ENCODE peak calls at places on chromosomes 4 and X, in nine cellular contexts. One of them, this sample, is unnamed. For H4K20me1, the result is how much of the 10 kb centered on the place peaks cover.

GRCh38 chrX:129957241-129958099 is 25.0 kb upstream of the BCORL1 start:
- DNase-seq in GM23248: peak
- DNase-seq in astrocyte: peak
- DNase-seq in HCT116: peak
- DNase-seq in PC-3: peak
- DNase-seq in HepG2: no peak
- DNase-seq in neural progenitor cell: peak
- DNase-seq in MM.1S: peak
- DNase-seq in IMR-90: peak
- DNase-seq in this sample: peak

GRCh38 chr4:6364146-6364545 is 94.5 kb downstream of the WFS1 start:
- DNase-seq in GM23248: no peak
- DNase-seq in astrocyte: no peak
- DNase-seq in HCT116: no peak
- DNase-seq in PC-3: no peak
- DNase-seq in HepG2: no peak
- DNase-seq in neural progenitor cell: no peak
- DNase-seq in MM.1S: no peak
- DNase-seq in IMR-90: no peak
- DNase-seq in this sample: no peak

GRCh38 chr4:96189761-96190160 is 349.9 kb downstream of the PDHA2 start:
- DNase-seq in GM23248: no peak
- DNase-seq in astrocyte: no peak
- DNase-seq in HCT116: no peak
- DNase-seq in PC-3: no peak
- DNase-seq in HepG2: no peak
- DNase-seq in neural progenitor cell: no peak
- DNase-seq in MM.1S: no peak
- DNase-seq in IMR-90: no peak
- DNase-seq in this sample: no peak

GRCh38 chr4:1198070-1198844 is 25.9 kb upstream of the SPON2 start:
- DNase-seq in GM23248: peak
- DNase-seq in astrocyte: peak
- DNase-seq in HCT116: no peak
- DNase-seq in PC-3: no peak
- DNase-seq in HepG2: no peak
- DNase-seq in neural progenitor cell: no peak
- DNase-seq in MM.1S: no peak
- DNase-seq in IMR-90: peak
- DNase-seq in this sample: no peak

GRCh38 chrX:6738518-6739470 is 203.9 kb upstream of the VCX3A start:
- DNase-seq in GM23248: no peak
- DNase-seq in astrocyte: no peak
- DNase-seq in HCT116: no peak
- DNase-seq in PC-3: no peak
- DNase-seq in HepG2: no peak
- DNase-seq in neural progenitor cell: no peak
- DNase-seq in MM.1S: peak
- DNase-seq in IMR-90: no peak
- DNase-seq in this sample: no peak

GRCh38 chr4:119284876-119285611 is 36.9 kb downstream of the FABP2 start:
- DNase-seq in GM23248: peak
- DNase-seq in astrocyte: peak
- DNase-seq in HCT116: no peak
- DNase-seq in PC-3: peak
- DNase-seq in HepG2: no peak
- DNase-seq in neural progenitor cell: no peak
- DNase-seq in MM.1S: peak
- DNase-seq in IMR-90: peak
- DNase-seq in this sample: peak

GRCh38 chr4:184453402-184454160 is 20.8 kb downstream of the IRF2 start:
- DNase-seq in GM23248: peak
- DNase-seq in astrocyte: peak
- DNase-seq in HCT116: no peak
- DNase-seq in PC-3: peak
- DNase-seq in HepG2: no peak
- DNase-seq in neural progenitor cell: peak
- DNase-seq in MM.1S: peak
- DNase-seq in IMR-90: peak
- DNase-seq in this sample: peak

GRCh38 chr4:165138843-165139242 is 26.2 kb upstream of the TMEM192 start:
- DNase-seq in GM23248: no peak
- DNase-seq in astrocyte: no peak
- DNase-seq in HCT116: no peak
- DNase-seq in PC-3: no peak
- DNase-seq in HepG2: no peak
- DNase-seq in neural progenitor cell: no peak
- DNase-seq in MM.1S: no peak
- DNase-seq in IMR-90: no peak
- DNase-seq in this sample: no peak

GRCh38 chrX:154458954-154459829 is 1.1 kb downstream of the PLXNA3 start:
- DNase-seq in GM23248: peak
- DNase-seq in astrocyte: no peak
- DNase-seq in HCT116: no peak
- DNase-seq in PC-3: peak
- DNase-seq in HepG2: no peak
- DNase-seq in neural progenitor cell: peak
- DNase-seq in MM.1S: peak
- DNase-seq in IMR-90: no peak
- DNase-seq in this sample: no peak

GRCh38 chrX:17441965-17442364 is 67.0 kb downstream of the NHS start:
- DNase-seq in GM23248: peak
- DNase-seq in astrocyte: peak
- DNase-seq in HCT116: no peak
- DNase-seq in PC-3: peak
- DNase-seq in HepG2: no peak
- DNase-seq in neural progenitor cell: no peak
- DNase-seq in MM.1S: no peak
- DNase-seq in IMR-90: peak
- DNase-seq in this sample: peak

GRCh38 chr4:47486306-47486705 is 1.2 kb downstream of the ATP10D start:
- DNase-seq in GM23248: peak
- DNase-seq in astrocyte: no peak
- DNase-seq in HCT116: no peak
- DNase-seq in PC-3: no peak
- DNase-seq in HepG2: no peak
- DNase-seq in neural progenitor cell: no peak
- DNase-seq in MM.1S: no peak
- DNase-seq in IMR-90: no peak
- DNase-seq in this sample: peak

DNA sequence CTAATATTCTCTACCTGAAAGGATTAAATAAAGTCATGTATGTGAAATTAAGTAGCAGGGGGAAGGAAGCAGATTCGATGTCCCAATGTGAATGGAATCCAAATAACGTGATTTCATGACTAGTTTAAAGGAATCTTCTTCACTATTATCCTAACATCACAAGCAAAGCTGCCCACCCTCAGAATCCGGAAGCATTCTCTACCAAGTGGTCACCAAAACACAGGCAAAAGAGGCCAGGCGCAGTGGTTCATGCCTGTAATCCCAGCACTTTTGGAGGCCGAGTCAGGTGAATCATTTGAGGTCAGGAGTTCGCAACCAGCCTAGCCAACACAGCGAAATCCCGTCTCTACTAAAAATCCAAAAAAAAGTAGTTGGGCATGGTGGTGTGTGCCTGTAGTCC is 212.9 kb downstream of the LDB2 start:
- DNase-seq in GM23248: peak
- DNase-seq in astrocyte: peak
- DNase-seq in HCT116: no peak
- DNase-seq in PC-3: no peak
- DNase-seq in HepG2: no peak
- DNase-seq in neural progenitor cell: no peak
- DNase-seq in MM.1S: no peak
- DNase-seq in IMR-90: peak
- DNase-seq in this sample: no peak
- H4K20me1 ChIP-seq in GM23248: under half
- H4K20me1 ChIP-seq in astrocyte: under half
- H4K20me1 ChIP-seq in HCT116: under half
- H4K20me1 ChIP-seq in PC-3: under half
- H4K20me1 ChIP-seq in HepG2: under half
- H4K20me1 ChIP-seq in neural progenitor cell: under half
- H4K20me1 ChIP-seq in MM.1S: under half
- H4K20me1 ChIP-seq in IMR-90: under half
- H4K20me1 ChIP-seq in this sample: under half

GRCh38 chrX:72180539-72180938 is 1.0 kb upstream of the PIN4 start:
- DNase-seq in GM23248: no peak
- DNase-seq in astrocyte: no peak
- DNase-seq in HCT116: no peak
- DNase-seq in PC-3: no peak
- DNase-seq in HepG2: no peak
- DNase-seq in neural progenitor cell: no peak
- DNase-seq in MM.1S: no peak
- DNase-seq in IMR-90: no peak
- DNase-seq in this sample: no peak

GRCh38 chrX:72181178-72182125 is at the start of gene PIN4:
- DNase-seq in GM23248: peak
- DNase-seq in astrocyte: peak
- DNase-seq in HCT116: peak
- DNase-seq in PC-3: peak
- DNase-seq in HepG2: peak
- DNase-seq in neural progenitor cell: peak
- DNase-seq in MM.1S: peak
- DNase-seq in IMR-90: peak
- DNase-seq in this sample: peak

GRCh38 chrX:72182924-72183323 is 1.4 kb downstream of the PIN4 start:
- DNase-seq in GM23248: no peak
- DNase-seq in astrocyte: no peak
- DNase-seq in HCT116: no peak
- DNase-seq in PC-3: no peak
- DNase-seq in HepG2: no peak
- DNase-seq in neural progenitor cell: no peak
- DNase-seq in MM.1S: no peak
- DNase-seq in IMR-90: no peak
- DNase-seq in this sample: no peak
- H3K9ac ChIP-seq in GM23248: peak
- H3K9ac ChIP-seq in astrocyte: no peak
- H3K9ac ChIP-seq in HCT116: peak
- H3K9ac ChIP-seq in PC-3: no peak
- H3K9ac ChIP-seq in HepG2: peak
- H3K9ac ChIP-seq in neural progenitor cell: no peak
- H3K9ac ChIP-seq in MM.1S: no peak
- H3K9ac ChIP-seq in IMR-90: no peak
- H3K9ac ChIP-seq in this sample: no peak

DNA sequence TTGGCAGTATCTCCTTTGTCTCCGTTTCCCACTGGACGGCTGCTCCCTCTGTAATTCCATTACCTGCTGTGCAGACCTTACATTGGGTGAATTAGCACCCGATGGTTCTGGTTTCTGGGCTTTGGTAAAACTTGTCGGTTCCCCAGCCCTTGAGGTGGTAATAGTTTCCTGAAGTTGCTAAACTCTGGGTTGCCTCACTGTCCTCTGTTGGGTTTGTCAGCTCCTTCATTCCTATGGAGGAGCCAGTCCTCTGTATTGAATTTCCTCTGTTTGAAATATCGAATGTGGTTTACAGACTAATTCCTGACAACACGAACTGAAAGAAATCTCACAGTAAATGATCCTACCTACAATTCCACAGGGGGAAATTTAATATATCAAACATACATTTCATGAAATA is 591.3 kb upstream of the FTHL17 start:
- DNase-seq in GM23248: no peak
- DNase-seq in astrocyte: no peak
- DNase-seq in HCT116: no peak
- DNase-seq in PC-3: no peak
- DNase-seq in HepG2: no peak
- DNase-seq in neural progenitor cell: no peak
- DNase-seq in MM.1S: no peak
- DNase-seq in IMR-90: no peak
- DNase-seq in this sample: no peak
- H2AFZ ChIP-seq in GM23248: no peak
- H2AFZ ChIP-seq in astrocyte: no peak
- H2AFZ ChIP-seq in HCT116: no peak
- H2AFZ ChIP-seq in PC-3: no peak
- H2AFZ ChIP-seq in HepG2: no peak
- H2AFZ ChIP-seq in neural progenitor cell: no peak
- H2AFZ ChIP-seq in MM.1S: no peak
- H2AFZ ChIP-seq in IMR-90: no peak
- H2AFZ ChIP-seq in this sample: no peak

GRCh38 chrX:109691752-109692151 is 41.3 kb downstream of the ACSL4 start:
- DNase-seq in GM23248: no peak
- DNase-seq in astrocyte: no peak
- DNase-seq in HCT116: no peak
- DNase-seq in PC-3: no peak
- DNase-seq in HepG2: no peak
- DNase-seq in neural progenitor cell: no peak
- DNase-seq in MM.1S: no peak
- DNase-seq in IMR-90: no peak
- DNase-seq in this sample: no peak

GRCh38 chrX:109697855-109698254 is 35.2 kb downstream of the ACSL4 start:
- DNase-seq in GM23248: no peak
- DNase-seq in astrocyte: no peak
- DNase-seq in HCT116: no peak
- DNase-seq in PC-3: no peak
- DNase-seq in HepG2: no peak
- DNase-seq in neural progenitor cell: no peak
- DNase-seq in MM.1S: no peak
- DNase-seq in IMR-90: no peak
- DNase-seq in this sample: no peak

GRCh38 chrX:109696146-109696740 is 36.8 kb downstream of the ACSL4 start:
- DNase-seq in GM23248: no peak
- DNase-seq in astrocyte: no peak
- DNase-seq in HCT116: no peak
- DNase-seq in PC-3: no peak
- DNase-seq in HepG2: no peak
- DNase-seq in neural progenitor cell: no peak
- DNase-seq in MM.1S: no peak
- DNase-seq in IMR-90: no peak
- DNase-seq in this sample: no peak

GRCh38 chrX:109695637-109696036 is 37.4 kb downstream of the ACSL4 start:
- DNase-seq in GM23248: no peak
- DNase-seq in astrocyte: no peak
- DNase-seq in HCT116: no peak
- DNase-seq in PC-3: no peak
- DNase-seq in HepG2: no peak
- DNase-seq in neural progenitor cell: no peak
- DNase-seq in MM.1S: no peak
- DNase-seq in IMR-90: no peak
- DNase-seq in this sample: no peak
- H4K20me1 ChIP-seq in GM23248: under half
- H4K20me1 ChIP-seq in astrocyte: under half
- H4K20me1 ChIP-seq in HCT116: under half
- H4K20me1 ChIP-seq in PC-3: under half
- H4K20me1 ChIP-seq in HepG2: half or more
- H4K20me1 ChIP-seq in neural progenitor cell: under half
- H4K20me1 ChIP-seq in MM.1S: under half
- H4K20me1 ChIP-seq in IMR-90: under half
- H4K20me1 ChIP-seq in this sample: under half